ENCODE peak calls at places on chromosomes 4 and X, in seven cellular contexts. D is NCI-H524 treated with DMSO at 0.1 percent for 48 hours, C is nucleus accumbens, Z is left lung, G is HT1080, R is NCI-H146, J is activated gamma-delta T cell treated with Interleukin-2 at 50 U/mL for 16 hours. I is an unnamed sample.
A peak's percentile ranks its signal among the peaks of the same experiment; 100 is the strongest.

GRCh38 chrX:147174596-147174995 is 360.1 kb upstream of the CXorf51A start:
- DNase-seq in D (no peak), C (no peak), Z (no peak), G (no peak), R (no peak), J (no peak), I (no peak)

GRCh38 chr4:77434299-77435092 is 171.1 kb upstream of the CXCL13 start:
- DNase-seq in D (no peak), C (no peak), Z (no peak), G (no peak), R (no peak), J (no peak), I (peak; percentile 47)

GRCh38 chr4:81003549-81004240 is 26.8 kb upstream of the BMP3 start:
- DNase-seq in D (no peak), C (no peak), Z (no peak), G (no peak), R (no peak), J (no peak), I (no peak)

GRCh38 chr4:10083861-10084641 is 32.5 kb downstream of the WDR1 start:
- DNase-seq in D (no peak), C (no peak), Z (peak; percentile 64), G (no peak), R (no peak), J (no peak), I (peak; percentile 67)

GRCh38 chrX:13341491-13342101 is 21.7 kb upstream of the ATXN3L start:
- DNase-seq in D (no peak), C (no peak), Z (no peak), G (peak; percentile 32), R (peak; percentile 47), J (no peak), I (no peak)

GRCh38 chr4:80484707-80485106 is 149.2 kb downstream of the CFAP299 start:
- DNase-seq in D (no peak), C (no peak), Z (no peak), G (no peak), R (no peak), J (no peak), I (no peak)

GRCh38 chr4:6115746-6116586 is 84.4 kb downstream of the JAKMIP1 start:
- DNase-seq in D (no peak), C (no peak), Z (no peak), G (no peak), R (no peak), J (no peak), I (no peak)

GRCh38 chr4:1039493-1040343 is 28.3 kb downstream of the FGFRL1 start:
- DNase-seq in D (no peak), C (no peak), Z (peak; percentile 81), G (no peak), R (no peak), J (no peak), I (peak; percentile 59)

GRCh38 chr4:184807261-184807660 is 18.5 kb downstream of the ACSL1 start:
- DNase-seq in D (no peak), C (no peak), Z (no peak), G (no peak), R (no peak), J (no peak), I (no peak)

GRCh38 chrX:3697701-3698279 is 15.7 kb downstream of the PRKX start:
- DNase-seq in D (no peak), C (peak; percentile 1), Z (no peak), G (peak; percentile 57), R (peak; percentile 73), J (no peak), I (peak; percentile 48)

GRCh38 chr4:47839259-47839658 is 1.4 kb upstream of the CORIN start:
- DNase-seq in D (no peak), C (peak; percentile 10), Z (no peak), G (no peak), R (no peak), J (no peak), I (no peak)

GRCh38 chr4:54276633-54277426 is 47.7 kb downstream of the PDGFRA start:
- DNase-seq in D (no peak), C (no peak), Z (no peak), G (no peak), R (no peak), J (no peak), I (no peak)

GRCh38 chrX:1026263-1027015 is 186.0 kb downstream of the CRLF2 start:
- DNase-seq in D (no peak), C (no peak), Z (no peak), G (no peak), R (no peak), J (no peak), I (no peak)

GRCh38 chrX:111511477-111511876 is at the start of gene SERTM2:
- DNase-seq in D (peak; percentile 51), C (no peak), Z (no peak), G (peak; percentile 1), R (peak; percentile 29), J (no peak), I (no peak)

GRCh38 chrX:107272431-107272921 is 66.1 kb downstream of the DNAAF6 start:
- DNase-seq in D (no peak), C (no peak), Z (no peak), G (no peak), R (no peak), J (no peak), I (peak; percentile 22)

I was measured in left ventricle myocardium superior.